ENCODE peak calls at places on chromosomes 3 and 15, in eight cellular contexts. V is cardiac fibroblast, W is ELR, Z is endodermal cell, I is T-helper 9 cell, Q is frontal cortex, P is WERI-Rb-1, J is AG10803. D is an unnamed sample.

GRCh38 chr3:40207796-40208195 is 101.7 kb upstream of the EIF1B start:
- DNase-seq in Q (no peak), J (no peak), P (no peak), W (peak; percentile 4), Z (no peak), I (no peak), V (peak; percentile 11), D (no peak)

GRCh38 chr3:180382781-180383180 is 219.2 kb upstream of the TTC14 start:
- DNase-seq in Z (peak; percentile 54), Q (no peak), V (no peak), I (no peak), P (no peak), J (no peak), W (no peak), D (no peak)

GRCh38 chr3:17023006-17023664 is 138.4 kb downstream of the PLCL2 start:
- DNase-seq in I (peak; percentile 5), Q (no peak), J (no peak), Z (no peak), P (no peak), W (peak; percentile 68), V (no peak), D (no peak)

GRCh38 chr15:55587321-55588069 is 650 bp downstream of the PYGO1 start:
- DNase-seq in Q (peak; percentile 38), W (peak; percentile 70), Z (peak; percentile 87), I (no peak), J (peak; percentile 36), P (peak; percentile 50), V (peak; percentile 51), D (no peak)

GRCh38 chr3:197280156-197280555 is 18.3 kb downstream of the DLG1 start:
- DNase-seq in I (no peak), W (no peak), V (no peak), Z (no peak), J (no peak), Q (no peak), P (no peak), D (no peak)

GRCh38 chr15:99592135-99592845 is 26.5 kb downstream of the MEF2A start:
- DNase-seq in Z (no peak), P (no peak), W (peak; percentile 39), I (no peak), Q (no peak), J (peak; percentile 60), V (peak; percentile 44), D (peak; percentile 97)

GRCh38 chr3:144590854-144591253 is 619.2 kb downstream of the DIPK2A start:
- DNase-seq in P (no peak), Q (no peak), I (no peak), V (peak; percentile 73), W (peak; percentile 59), J (peak; percentile 66), Z (no peak), D (peak; percentile 48)

GRCh38 chr15:40909662-40910625 is 15.7 kb downstream of the VPS18 start:
- DNase-seq in I (no peak), J (peak; percentile 83), W (peak; percentile 30), Q (no peak), P (no peak), V (peak; percentile 65), Z (no peak), D (peak; percentile 72)